ENCODE peak calls at places on chromosomes 16 and 17, in four cellular contexts. H, S, Z and N are unnamed samples.

GRCh38 chr16:82924075-82924854 is 297.5 kb downstream of the CDH13 start:
- DNase-seq in S (no peak), Z (no peak), H (no peak), N (no peak)

GRCh38 chr16:78650675-78651074 is 551.2 kb downstream of the WWOX start:
- DNase-seq in H (no peak), Z (no peak), S (no peak), N (no peak)

GRCh38 chr17:47317119-47317518 is 6.6 kb upstream of the EFCAB13 start:
- DNase-seq in Z (no peak), S (no peak), H (no peak), N (no peak)

GRCh38 chr16:31386157-31386984 is 6.8 kb upstream of the ITGAD start:
- DNase-seq in S (no peak), H (peak), Z (no peak), N (no peak)

GRCh38 chr16:49700222-49700927 is 155.5 kb downstream of the ZNF423 start:
- DNase-seq in H (no peak), S (peak), Z (no peak), N (no peak)

GRCh38 chr16:67667817-67668494 is 1.3 kb downstream of the C16orf86 start:
- DNase-seq in Z (peak), S (peak), H (peak), N (peak)

GRCh38 chr16:89007371-89008249 is 30.6 kb upstream of the CBFA2T3 start:
- DNase-seq in H (no peak), S (no peak), Z (no peak), N (no peak)

GRCh38 chr17:73338050-73338491 is 26.3 kb upstream of the CDC42EP4 start:
- DNase-seq in S (no peak), H (no peak), Z (no peak), N (no peak)